ENCODE peak calls at places on chromosomes 16 and 17, in seven cellular contexts. L, G, Z, I, J, R and W are unnamed samples.

GRCh38 chr17:69761767-69762321 is 313.2 kb upstream of the KCNJ16 start:
- DNase-seq in L (peak; percentile 5), G (peak; percentile 91), Z (no peak), I (no peak), J (no peak), R (no peak), W (no peak)

GRCh38 chr17:71431146-71431545 is 689.7 kb upstream of the SOX9 start:
- DNase-seq in L (no peak), G (no peak), Z (no peak), I (no peak), J (no peak), R (no peak), W (no peak)

GRCh38 chr16:3054965-3055733 is 8.8 kb downstream of the MMP25 start:
- DNase-seq in L (no peak), G (no peak), Z (peak; percentile 41), I (no peak), J (no peak), R (peak; percentile 77), W (no peak)

GRCh38 chr16:56915311-56916105 is 16.4 kb upstream of the HERPUD1 start:
- DNase-seq in L (no peak), G (no peak), Z (no peak), I (no peak), J (no peak), R (no peak), W (no peak)

GRCh38 chr16:13414154-13414553 is 505.8 kb upstream of the ERCC4 start:
- DNase-seq in L (no peak), G (no peak), Z (no peak), I (no peak), J (no peak), R (no peak), W (no peak)

GRCh38 chr16:15699819-15700218 is 49.8 kb downstream of the NDE1 start:
- DNase-seq in L (no peak), G (no peak), Z (no peak), I (no peak), J (no peak), R (no peak), W (no peak)

GRCh38 chr17:2174048-2174447 is 119.1 kb downstream of the HIC1 start:
- DNase-seq in L (no peak), G (no peak), Z (no peak), I (no peak), J (no peak), R (no peak), W (no peak)

GRCh38 chr16:86676216-86676800 is 98.0 kb downstream of the FOXL1 start:
- DNase-seq in L (no peak), G (peak; percentile 81), Z (no peak), I (no peak), J (no peak), R (no peak), W (no peak)

GRCh38 chr16:24915576-24915975 is 69.8 kb downstream of the SLC5A11 start:
- DNase-seq in L (no peak), G (no peak), Z (no peak), I (no peak), J (no peak), R (no peak), W (no peak)

GRCh38 chr17:43014020-43014615 is 7.5 kb downstream of the IFI35 start:
- DNase-seq in L (no peak), G (no peak), Z (no peak), I (no peak), J (no peak), R (no peak), W (no peak)